ENCODE peak calls at places on chromosomes 12 and 14, in eight cellular contexts. X is heart left ventricle; K is astrocyte of the hippocampus; V is IMR-90; B is stimulated activated CD4-positive, alpha-beta T cell treated with anti-CD3 and anti-CD28 coated beads, Interleukin-12 subunit alpha, Interleukin-12 subunit beta, amount 100 ng/mL, for 24 hours; E is H9; R is ELR; N is CD4-positive, CD25-positive, alpha-beta regulatory T cell. I is an unnamed sample.

GRCh38 chr14:80188571-80188970 is 22.7 kb downstream of the DIO2 start:
- DNase-seq in E (no peak), K (no peak), X (no peak), N (no peak), R (no peak), B (no peak), V (no peak), I (no peak)

GRCh38 chr12:132385375-132385774 is 56.0 kb upstream of the GALNT9 start:
- DNase-seq in X (no peak), N (no peak), B (no peak), R (no peak), K (no peak), V (no peak), E (no peak), I (no peak)

GRCh38 chr12:53955036-53955775 is 503 bp downstream of the HOXC12 start:
- DNase-seq in E (no peak), B (no peak), N (no peak), R (no peak), K (no peak), V (no peak), X (no peak), I (no peak)

GRCh38 chr12:104285740-104286537 is 17.6 kb upstream of the EID3 start:
- DNase-seq in B (no peak), N (no peak), K (peak; percentile 53), E (no peak), V (peak; percentile 70), X (no peak), R (peak; percentile 78), I (no peak)

GRCh38 chr12:10361084-10361483 is 28.8 kb downstream of the KLRK1 start:
- DNase-seq in K (peak; percentile 22), R (no peak), E (peak; percentile 85), X (no peak), B (no peak), N (no peak), V (no peak), I (no peak)

GRCh38 chr14:89507521-89507920 is 90.5 kb upstream of the FOXN3 start:
- DNase-seq in X (no peak), N (no peak), V (peak; percentile 91), K (peak; percentile 69), R (peak; percentile 89), E (no peak), B (no peak), I (peak; percentile 68)

GRCh38 chr14:20387577-20387976 is 25.7 kb downstream of the TEP1 start:
- DNase-seq in B (no peak), N (no peak), X (no peak), V (no peak), E (no peak), K (no peak), R (no peak), I (no peak)

GRCh38 chr12:100199347-100200136 is 1.1 kb upstream of the ACTR6 start:
- DNase-seq in N (peak; percentile 81), K (peak; percentile 64), B (peak; percentile 66), V (no peak), R (peak; percentile 65), E (peak; percentile 95), X (peak; percentile 58), I (peak; percentile 21)

GRCh38 chr12:34295366-34296142 is 273.3 kb downstream of the ALG10 start:
- DNase-seq in K (no peak), R (no peak), N (no peak), E (no peak), V (no peak), X (no peak), B (no peak), I (no peak)

GRCh38 chr12:112932485-112933151 is 5.7 kb upstream of the OAS3 start:
- DNase-seq in X (no peak), K (no peak), R (no peak), E (no peak), V (no peak), B (no peak), N (no peak), I (no peak)

GRCh38 chr12:103850429-103850828 is 9.4 kb upstream of the NT5DC3 start:
- DNase-seq in B (no peak), E (no peak), R (no peak), X (no peak), K (no peak), V (no peak), N (no peak), I (no peak)

GRCh38 chr12:16515666-16516065 is 90.3 kb downstream of the LMO3 start:
- DNase-seq in N (no peak), R (no peak), E (no peak), B (no peak), K (no peak), X (no peak), V (peak; percentile 66), I (no peak)

GRCh38 chr12:43988838-43989560 is 153.1 kb downstream of the TMEM117 start:
- DNase-seq in K (no peak), R (peak; percentile 63), E (no peak), V (peak; percentile 55), X (no peak), N (no peak), B (no peak), I (no peak)

GRCh38 chr14:106455026-106455425 is 928.6 kb downstream of the TMEM121 start:
- DNase-seq in X (no peak), N (no peak), V (no peak), R (no peak), E (no peak), B (no peak), K (no peak), I (no peak)

GRCh38 chr12:109762673-109763191 is 49.1 kb downstream of the FAM222A start:
- DNase-seq in B (no peak), E (peak; percentile 22), V (no peak), R (no peak), N (no peak), K (no peak), X (no peak), I (no peak)

GRCh38 chr12:65526311-65526710 is 247.8 kb downstream of the MSRB3 start:
- DNase-seq in B (no peak), R (peak; percentile 88), N (no peak), V (peak; percentile 32), X (no peak), E (no peak), K (no peak), I (no peak)

GRCh38 chr14:75487155-75487671 is 35.1 kb upstream of the BATF start:
- DNase-seq in R (peak; percentile 36), E (no peak), V (no peak), X (no peak), B (no peak), K (no peak), N (no peak), I (no peak)